ENCODE peak calls at places on chromosomes 16 and 17, in six cellular contexts. N, W, D, V, I and J are unnamed samples.
A peak's percentile ranks its signal among the peaks of the same experiment; 100 is the strongest.

GRCh38 chr17:8753976-8754440 is 4.3 kb downstream of the SPDYE4 start:
- DNase-seq in N (no peak), W (no peak), D (no peak), V (peak; percentile 16), I (no peak), J (no peak)

GRCh38 chr17:46097497-46097896 is 95.7 kb downstream of the KANSL1 start:
- DNase-seq in N (no peak), W (no peak), D (no peak), V (no peak), I (no peak), J (no peak)

GRCh38 chr17:45823598-45823997 is 21.1 kb upstream of the SPPL2C start:
- DNase-seq in N (no peak), W (no peak), D (no peak), V (no peak), I (no peak), J (no peak)

GRCh38 chr17:8670486-8670885 is 40.0 kb upstream of the MYH10 start:
- DNase-seq in N (no peak), W (no peak), D (no peak), V (no peak), I (no peak), J (no peak)

GRCh38 chr16:49833055-49833454 is 22.9 kb downstream of the ZNF423 start:
- DNase-seq in N (no peak), W (no peak), D (peak; percentile 70), V (no peak), I (peak; percentile 78), J (peak; percentile 73)

GRCh38 chr17:45784293-45784582 is at the start of gene CRHR1:
- DNase-seq in N (no peak), W (no peak), D (no peak), V (no peak), I (no peak), J (no peak)

GRCh38 chr17:44915727-44916058 is 393 bp upstream of the GFAP start:
- DNase-seq in N (no peak), W (no peak), D (no peak), V (no peak), I (no peak), J (no peak)

GRCh38 chr17:78324391-78325075 is 35.3 kb downstream of the SOCS3 start:
- DNase-seq in N (peak; percentile 95), W (no peak), D (peak; percentile 89), V (no peak), I (peak; percentile 82), J (peak; percentile 95)

GRCh38 chr16:11980167-11980844 is 3.8 kb downstream of the SNX29 start:
- DNase-seq in N (no peak), W (no peak), D (no peak), V (no peak), I (no peak), J (no peak)

GRCh38 chr16:27718767-27719445 is 169.0 kb downstream of the KATNIP start:
- DNase-seq in N (peak; percentile 97), W (no peak), D (no peak), V (peak; percentile 14), I (peak; percentile 92), J (no peak)

GRCh38 chr16:87372305-87372704 is 11.3 kb downstream of the FBXO31 start:
- DNase-seq in N (no peak), W (no peak), D (no peak), V (no peak), I (no peak), J (peak; percentile 4)

GRCh38 chr16:2762711-2763110 is 10.3 kb downstream of the SRRM2 start:
- DNase-seq in N (no peak), W (no peak), D (no peak), V (no peak), I (no peak), J (no peak)

GRCh38 chr16:49382916-49383315 is 9.3 kb downstream of the C16orf78 start:
- DNase-seq in N (peak; percentile 13), W (no peak), D (no peak), V (no peak), I (no peak), J (no peak)

GRCh38 chr17:60557805-60558204 is 31.8 kb upstream of the APPBP2 start:
- DNase-seq in N (no peak), W (no peak), D (no peak), V (no peak), I (no peak), J (no peak)

GRCh38 chr16:56679813-56680212 is 2.5 kb upstream of the MT1X start:
- DNase-seq in N (no peak), W (no peak), D (no peak), V (no peak), I (no peak), J (no peak)

GRCh38 chr16:11094075-11094593 is 149.8 kb downstream of the CLEC16A start:
- DNase-seq in N (peak; percentile 40), W (no peak), D (no peak), V (no peak), I (no peak), J (no peak)

GRCh38 chr16:67653131-67654068 is 6.7 kb downstream of the ACD start:
- DNase-seq in N (peak; percentile 26), W (no peak), D (peak; percentile 18), V (no peak), I (no peak), J (peak; percentile 60)

GRCh38 chr17:29295420-29295819 is 1.5 kb upstream of the NUFIP2 start:
- DNase-seq in N (no peak), W (no peak), D (no peak), V (no peak), I (no peak), J (no peak)

GRCh38 chr16:9364721-9365693 is 273.6 kb downstream of the HAPSTR1 start:
- DNase-seq in N (no peak), W (peak; percentile 54), D (peak; percentile 66), V (no peak), I (peak; percentile 21), J (peak; percentile 86)

GRCh38 chr16:10828851-10829331 is 10.3 kb upstream of the TVP23A start:
- DNase-seq in N (peak; percentile 52), W (peak; percentile 83), D (peak; percentile 96), V (peak; percentile 66), I (peak; percentile 93), J (peak; percentile 93)

GRCh38 chr17:33874617-33875060 is 380.4 kb upstream of the CCL2 start:
- DNase-seq in N (no peak), W (no peak), D (no peak), V (no peak), I (no peak), J (no peak)

GRCh38 chr17:63349478-63350000 is 96.6 kb downstream of the CYB561 start:
- DNase-seq in N (no peak), W (no peak), D (no peak), V (peak; percentile 8), I (no peak), J (no peak)

GRCh38 chr16:26645629-26646028 is 421.1 kb upstream of the C16orf82 start:
- DNase-seq in N (peak; percentile 13), W (no peak), D (no peak), V (no peak), I (peak; percentile 66), J (no peak)

GRCh38 chr17:65366102-65366844 is 195.2 kb downstream of the AXIN2 start:
- DNase-seq in N (no peak), W (no peak), D (no peak), V (no peak), I (no peak), J (no peak)

GRCh38 chr17:65360961-65361552 is 200.4 kb downstream of the AXIN2 start:
- DNase-seq in N (no peak), W (no peak), D (no peak), V (no peak), I (no peak), J (no peak)

GRCh38 chr17:65364408-65364807 is 197.0 kb downstream of the AXIN2 start:
- DNase-seq in N (no peak), W (no peak), D (no peak), V (no peak), I (no peak), J (no peak)

GRCh38 chr17:65365209-65365608 is 196.2 kb downstream of the AXIN2 start:
- DNase-seq in N (no peak), W (no peak), D (no peak), V (no peak), I (no peak), J (no peak)

GRCh38 chr17:65362826-65363225 is 198.6 kb downstream of the AXIN2 start:
- DNase-seq in N (no peak), W (no peak), D (no peak), V (no peak), I (no peak), J (no peak)
- H3K27ac ChIP-seq in N (no peak overlapping the region), W (no peak overlapping the region), D (no peak overlapping the region), V (no peak overlapping the region), I (no peak overlapping the region), J (no peak overlapping the region)

DNA sequence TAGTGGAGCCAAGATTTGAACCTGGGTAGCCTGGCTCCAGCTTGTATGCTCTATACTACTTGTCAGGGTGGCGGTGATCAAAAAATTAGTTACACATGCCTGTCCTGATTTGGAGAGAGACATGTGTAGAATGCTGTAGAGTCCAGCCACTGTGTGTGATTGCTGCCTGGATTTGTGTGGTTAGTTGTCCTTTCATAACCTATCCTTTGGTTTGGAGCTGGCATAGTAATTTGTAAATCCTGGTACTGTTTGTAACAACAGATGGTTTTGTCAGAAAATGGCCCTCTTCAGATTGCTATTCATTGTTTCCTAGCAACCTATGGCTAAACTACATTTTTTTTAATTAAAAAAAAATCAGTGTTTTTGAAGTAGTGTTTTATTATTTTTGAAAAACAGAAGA is 30.5 kb downstream of the ETV4 start:
- DNase-seq in N (peak; percentile 29), W (no peak), D (no peak), V (no peak), I (no peak), J (no peak)
- H3K27ac ChIP-seq in N (peak overlapping the region; percentile 16), W (peak overlapping the region; percentile 30), D (peak overlapping the region; percentile 74), V (no peak overlapping the region), I (no peak overlapping the region), J (peak overlapping the region; percentile 59)

GRCh38 chr17:77312786-77313599 is 172.2 kb downstream of the SEC14L1 start:
- DNase-seq in N (no peak), W (peak; percentile 47), D (peak; percentile 58), V (peak; percentile 74), I (peak; percentile 85), J (peak; percentile 79)

GRCh38 chr17:77308768-77309726 is 168.3 kb downstream of the SEC14L1 start:
- DNase-seq in N (peak; percentile 54), W (no peak), D (no peak), V (no peak), I (no peak), J (no peak)

GRCh38 chr17:77312061-77312684 is 171.4 kb downstream of the SEC14L1 start:
- DNase-seq in N (no peak), W (no peak), D (no peak), V (no peak), I (no peak), J (peak; percentile 52)

GRCh38 chr17:77311371-77311981 is 170.7 kb downstream of the SEC14L1 start:
- DNase-seq in N (no peak), W (no peak), D (no peak), V (peak; percentile 71), I (no peak), J (peak; percentile 18)

DNA sequence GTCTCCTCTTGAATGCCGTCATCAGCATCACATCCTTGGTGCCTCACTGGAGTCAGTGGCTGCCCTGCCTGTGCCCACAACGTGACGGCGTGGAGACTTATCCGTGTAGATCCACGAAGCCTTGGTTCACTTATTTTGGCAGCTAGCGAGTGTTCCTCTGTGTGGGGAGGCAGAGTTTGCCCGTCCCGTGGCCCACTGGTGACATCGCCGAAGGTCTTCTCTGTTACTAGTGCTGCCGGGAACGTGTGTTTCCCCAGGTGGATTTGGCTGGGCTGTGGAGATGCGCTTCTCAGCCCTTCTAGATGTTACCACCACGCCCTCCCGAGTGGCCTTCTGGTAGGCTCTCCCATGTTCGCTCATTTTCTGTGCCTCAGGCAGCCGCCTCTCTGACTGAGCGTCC is 169.6 kb downstream of the SEC14L1 start:
- DNase-seq in N (no peak), W (no peak), D (no peak), V (no peak), I (no peak), J (no peak)
- H3K27ac ChIP-seq in N (no peak overlapping the region), W (no peak overlapping the region), D (no peak overlapping the region), V (no peak overlapping the region), I (no peak overlapping the region), J (no peak overlapping the region)

GRCh38 chr17:17831208-17832039 is 5.4 kb downstream of the SREBF1 start:
- DNase-seq in N (no peak), W (no peak), D (no peak), V (no peak), I (no peak), J (peak; percentile 71)
- H3K27ac ChIP-seq in N (no peak overlapping the region), W (no peak overlapping the region), D (peak overlapping the region; percentile 34), V (no peak overlapping the region), I (no peak overlapping the region), J (peak overlapping the region; percentile 72)